ENCODE peak calls at places on chromosomes 1 and 21, in eight cellular contexts. One of them, this sample, is unnamed.

GRCh38 chr1:228286505-228287417 is 78.9 kb downstream of the OBSCN start:
- DNase-seq in aorta: peak; percentile 71
- DNase-seq in mesendoderm: no peak
- DNase-seq in A549: no peak
- DNase-seq in lower lobe of right lung: peak; percentile 38
- DNase-seq in cardiac muscle cell: no peak
- DNase-seq in AG04449: no peak
- DNase-seq in lower leg skin: no peak
- DNase-seq in this sample: no peak

GRCh38 chr1:245247791-245248789 is 93.3 kb downstream of the KIF26B start:
- DNase-seq in cardiac muscle cell: no peak
- DNase-seq in AG04449: no peak
- DNase-seq in aorta: no peak
- DNase-seq in lower leg skin: no peak
- DNase-seq in A549: no peak
- DNase-seq in mesendoderm: no peak
- DNase-seq in lower lobe of right lung: no peak
- DNase-seq in this sample: no peak

GRCh38 chr1:21865943-21866628 is 54.0 kb downstream of the LDLRAD2 start:
- DNase-seq in lower leg skin: no peak
- DNase-seq in cardiac muscle cell: peak; percentile 37
- DNase-seq in mesendoderm: peak; percentile 76
- DNase-seq in aorta: no peak
- DNase-seq in lower lobe of right lung: no peak
- DNase-seq in A549: no peak
- DNase-seq in AG04449: no peak
- DNase-seq in this sample: peak; percentile 39

GRCh38 chr1:227739636-227740035 is 4.4 kb downstream of the SNAP47 start:
- DNase-seq in mesendoderm: no peak
- DNase-seq in lower lobe of right lung: no peak
- DNase-seq in aorta: no peak
- DNase-seq in A549: no peak
- DNase-seq in cardiac muscle cell: no peak
- DNase-seq in lower leg skin: no peak
- DNase-seq in AG04449: no peak
- DNase-seq in this sample: no peak

GRCh38 chr1:39268112-39268581 is 63.7 kb downstream of the MACF1 start:
- DNase-seq in lower lobe of right lung: no peak
- DNase-seq in aorta: no peak
- DNase-seq in lower leg skin: peak; percentile 48
- DNase-seq in AG04449: peak; percentile 44
- DNase-seq in cardiac muscle cell: peak; percentile 42
- DNase-seq in A549: no peak
- DNase-seq in mesendoderm: peak; percentile 72
- DNase-seq in this sample: no peak

GRCh38 chr21:14964658-14965057 is 100.1 kb downstream of the NRIP1 start:
- DNase-seq in mesendoderm: no peak
- DNase-seq in aorta: no peak
- DNase-seq in A549: no peak
- DNase-seq in cardiac muscle cell: no peak
- DNase-seq in lower lobe of right lung: no peak
- DNase-seq in lower leg skin: no peak
- DNase-seq in AG04449: no peak
- DNase-seq in this sample: no peak

GRCh38 chr1:170729608-170730378 is 65.9 kb downstream of the PRRX1 start:
- DNase-seq in lower lobe of right lung: no peak
- DNase-seq in aorta: no peak
- DNase-seq in lower leg skin: no peak
- DNase-seq in cardiac muscle cell: no peak
- DNase-seq in A549: no peak
- DNase-seq in mesendoderm: no peak
- DNase-seq in AG04449: no peak
- DNase-seq in this sample: no peak

GRCh38 chr1:30768169-30768829 is 10.7 kb upstream of the LAPTM5 start:
- DNase-seq in cardiac muscle cell: no peak
- DNase-seq in lower lobe of right lung: no peak
- DNase-seq in A549: no peak
- DNase-seq in AG04449: no peak
- DNase-seq in aorta: no peak
- DNase-seq in lower leg skin: no peak
- DNase-seq in mesendoderm: no peak
- DNase-seq in this sample: no peak

GRCh38 chr1:43204394-43204793 is 32.3 kb downstream of the CFAP57 start:
- DNase-seq in aorta: no peak
- DNase-seq in lower leg skin: no peak
- DNase-seq in lower lobe of right lung: no peak
- DNase-seq in mesendoderm: no peak
- DNase-seq in AG04449: no peak
- DNase-seq in cardiac muscle cell: no peak
- DNase-seq in A549: no peak
- DNase-seq in this sample: no peak

GRCh38 chr1:53848025-53848424 is 9.9 kb upstream of the NDC1 start:
- DNase-seq in cardiac muscle cell: no peak
- DNase-seq in aorta: no peak
- DNase-seq in mesendoderm: no peak
- DNase-seq in lower lobe of right lung: no peak
- DNase-seq in AG04449: no peak
- DNase-seq in A549: no peak
- DNase-seq in lower leg skin: no peak
- DNase-seq in this sample: no peak

GRCh38 chr1:150061632-150062101 is 5.9 kb upstream of the VPS45 start:
- DNase-seq in AG04449: peak; percentile 82
- DNase-seq in lower leg skin: no peak
- DNase-seq in A549: peak; percentile 14
- DNase-seq in aorta: no peak
- DNase-seq in cardiac muscle cell: no peak
- DNase-seq in lower lobe of right lung: no peak
- DNase-seq in mesendoderm: no peak
- DNase-seq in this sample: no peak

GRCh38 chr1:94579876-94580294 is 38.3 kb upstream of the F3 start:
- DNase-seq in cardiac muscle cell: no peak
- DNase-seq in AG04449: peak; percentile 75
- DNase-seq in aorta: no peak
- DNase-seq in lower leg skin: no peak
- DNase-seq in lower lobe of right lung: no peak
- DNase-seq in A549: peak; percentile 83
- DNase-seq in mesendoderm: peak; percentile 97
- DNase-seq in this sample: peak; percentile 97

GRCh38 chr1:26771643-26772321 is 16.0 kb upstream of the PIGV start:
- DNase-seq in lower lobe of right lung: no peak
- DNase-seq in mesendoderm: peak; percentile 95
- DNase-seq in A549: peak; percentile 87
- DNase-seq in AG04449: peak; percentile 95
- DNase-seq in aorta: no peak
- DNase-seq in lower leg skin: no peak
- DNase-seq in cardiac muscle cell: no peak
- DNase-seq in this sample: peak; percentile 82

GRCh38 chr1:236966636-236967035 is 37.6 kb downstream of the MT1HL1 start:
- DNase-seq in AG04449: no peak
- DNase-seq in mesendoderm: no peak
- DNase-seq in cardiac muscle cell: no peak
- DNase-seq in lower leg skin: no peak
- DNase-seq in lower lobe of right lung: no peak
- DNase-seq in aorta: no peak
- DNase-seq in A549: no peak
- DNase-seq in this sample: no peak

GRCh38 chr1:48294656-48295055 is 72.1 kb downstream of the SLC5A9 start:
- DNase-seq in cardiac muscle cell: no peak
- DNase-seq in AG04449: no peak
- DNase-seq in A549: no peak
- DNase-seq in lower lobe of right lung: no peak
- DNase-seq in lower leg skin: no peak
- DNase-seq in aorta: no peak
- DNase-seq in mesendoderm: no peak
- DNase-seq in this sample: no peak

GRCh38 chr1:903721-904270 is 19.9 kb upstream of the SAMD11 start:
- DNase-seq in mesendoderm: no peak
- DNase-seq in lower lobe of right lung: peak; percentile 43
- DNase-seq in AG04449: no peak
- DNase-seq in cardiac muscle cell: no peak
- DNase-seq in A549: no peak
- DNase-seq in lower leg skin: no peak
- DNase-seq in aorta: peak; percentile 70
- DNase-seq in this sample: no peak

GRCh38 chr1:184298321-184299052 is 88.3 kb upstream of the C1orf21 start:
- DNase-seq in lower lobe of right lung: no peak
- DNase-seq in mesendoderm: peak; percentile 13
- DNase-seq in lower leg skin: no peak
- DNase-seq in cardiac muscle cell: peak; percentile 58
- DNase-seq in aorta: no peak
- DNase-seq in AG04449: no peak
- DNase-seq in A549: no peak
- DNase-seq in this sample: no peak

GRCh38 chr1:184299076-184299790 is 87.6 kb upstream of the C1orf21 start:
- DNase-seq in lower leg skin: no peak
- DNase-seq in aorta: no peak
- DNase-seq in lower lobe of right lung: no peak
- DNase-seq in AG04449: peak; percentile 87
- DNase-seq in A549: no peak
- DNase-seq in mesendoderm: no peak
- DNase-seq in cardiac muscle cell: no peak
- DNase-seq in this sample: peak; percentile 77

GRCh38 chr1:184297244-184297750 is 89.5 kb upstream of the C1orf21 start:
- DNase-seq in aorta: no peak
- DNase-seq in lower leg skin: no peak
- DNase-seq in cardiac muscle cell: no peak
- DNase-seq in A549: no peak
- DNase-seq in AG04449: no peak
- DNase-seq in mesendoderm: no peak
- DNase-seq in lower lobe of right lung: no peak
- DNase-seq in this sample: no peak

GRCh38 chr1:184299796-184300195 is 87.0 kb upstream of the C1orf21 start:
- DNase-seq in aorta: no peak
- DNase-seq in cardiac muscle cell: no peak
- DNase-seq in AG04449: no peak
- DNase-seq in A549: no peak
- DNase-seq in lower lobe of right lung: no peak
- DNase-seq in lower leg skin: no peak
- DNase-seq in mesendoderm: no peak
- DNase-seq in this sample: no peak

DNA sequence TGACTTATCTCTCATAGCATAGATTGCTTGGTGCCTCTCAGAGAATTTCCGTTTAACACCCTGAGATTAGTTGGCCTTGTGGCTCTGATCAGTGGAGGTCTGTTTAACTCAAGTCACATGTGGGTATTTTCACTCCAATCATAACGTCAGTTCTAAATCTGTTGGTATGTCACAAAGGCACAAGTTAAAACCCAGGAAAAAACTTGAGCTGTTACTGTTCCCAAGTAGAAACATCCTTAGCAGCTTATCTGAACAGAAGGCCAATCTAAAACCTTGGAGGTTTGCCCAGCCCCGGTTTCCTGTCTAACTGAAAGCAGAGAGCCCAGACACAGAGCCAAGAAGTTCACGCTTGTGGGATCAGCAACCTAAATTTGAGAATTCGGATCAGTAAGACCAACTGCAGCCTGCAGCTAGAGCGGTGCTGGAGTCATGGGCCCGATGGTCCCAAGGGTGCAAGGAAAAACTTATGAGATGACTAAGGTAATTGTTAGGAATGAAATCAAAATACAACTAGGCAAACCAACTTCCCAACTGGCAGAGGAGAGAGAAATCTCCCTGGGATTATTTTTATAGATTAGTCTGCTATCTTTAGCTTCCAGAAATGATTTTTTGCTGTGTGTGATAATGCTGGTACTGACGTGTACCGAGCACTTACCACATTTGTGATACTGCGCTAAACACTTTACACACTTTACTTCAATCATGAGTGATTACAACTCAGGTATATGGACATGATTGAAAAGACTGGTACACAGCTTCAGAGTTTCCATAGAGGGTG is 90.2 kb upstream of the C1orf21 start:
- DNase-seq in cardiac muscle cell: peak; percentile 85
- DNase-seq in lower lobe of right lung: peak; percentile 64
- DNase-seq in lower leg skin: peak; percentile 87
- DNase-seq in aorta: peak; percentile 85
- DNase-seq in A549: no peak
- DNase-seq in AG04449: peak; percentile 88
- DNase-seq in mesendoderm: peak; percentile 90
- DNase-seq in this sample: no peak
- H3K4me3 ChIP-seq in cardiac muscle cell: no peak overlapping the region
- H3K4me3 ChIP-seq in lower lobe of right lung: no peak overlapping the region
- H3K4me3 ChIP-seq in lower leg skin: no peak overlapping the region
- H3K4me3 ChIP-seq in aorta: no peak overlapping the region
- H3K4me3 ChIP-seq in A549: no peak overlapping the region
- H3K4me3 ChIP-seq in AG04449: no peak overlapping the region
- H3K4me3 ChIP-seq in mesendoderm: no peak overlapping the region
- H3K4me3 ChIP-seq in this sample: no peak overlapping the region

GRCh38 chr1:35536551-35537162 is 20.5 kb downstream of the KIAA0319L start:
- DNase-seq in lower lobe of right lung: no peak
- DNase-seq in cardiac muscle cell: no peak
- DNase-seq in mesendoderm: no peak
- DNase-seq in lower leg skin: no peak
- DNase-seq in A549: no peak
- DNase-seq in AG04449: no peak
- DNase-seq in aorta: no peak
- DNase-seq in this sample: no peak
- H3K4me3 ChIP-seq in lower lobe of right lung: no peak overlapping the region
- H3K4me3 ChIP-seq in cardiac muscle cell: no peak overlapping the region
- H3K4me3 ChIP-seq in mesendoderm: no peak overlapping the region
- H3K4me3 ChIP-seq in lower leg skin: no peak overlapping the region
- H3K4me3 ChIP-seq in A549: no peak overlapping the region
- H3K4me3 ChIP-seq in AG04449: no peak overlapping the region
- H3K4me3 ChIP-seq in aorta: no peak overlapping the region
- H3K4me3 ChIP-seq in this sample: no peak overlapping the region

DNA sequence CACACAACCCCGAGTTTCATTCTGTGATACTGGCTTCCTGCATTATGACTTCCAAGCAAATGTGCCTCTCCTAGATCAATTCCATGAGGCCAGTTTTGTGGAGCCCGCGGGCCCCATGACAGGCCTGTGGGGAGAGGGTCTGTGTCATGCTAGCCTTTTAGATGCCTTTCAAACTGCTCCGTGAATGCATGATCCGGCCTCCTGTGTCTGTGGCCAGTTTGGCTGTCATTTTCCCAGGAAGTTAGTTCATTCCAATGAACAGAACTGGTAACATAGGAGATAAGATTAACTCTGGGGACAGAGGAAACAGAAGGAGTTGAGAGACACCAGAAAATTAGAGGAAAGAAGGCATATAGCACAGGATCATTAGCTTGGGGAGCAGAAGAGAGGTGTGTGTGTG is 3.2 kb downstream of the FNDC7 start:
- DNase-seq in AG04449: no peak
- DNase-seq in cardiac muscle cell: no peak
- DNase-seq in lower lobe of right lung: no peak
- DNase-seq in aorta: no peak
- DNase-seq in lower leg skin: no peak
- DNase-seq in mesendoderm: no peak
- DNase-seq in A549: no peak
- DNase-seq in this sample: no peak
- H3K4me3 ChIP-seq in AG04449: no peak overlapping the region
- H3K4me3 ChIP-seq in cardiac muscle cell: no peak overlapping the region
- H3K4me3 ChIP-seq in lower lobe of right lung: no peak overlapping the region
- H3K4me3 ChIP-seq in aorta: no peak overlapping the region
- H3K4me3 ChIP-seq in lower leg skin: no peak overlapping the region
- H3K4me3 ChIP-seq in mesendoderm: no peak overlapping the region
- H3K4me3 ChIP-seq in A549: no peak overlapping the region
- H3K4me3 ChIP-seq in this sample: no peak overlapping the region

DNA sequence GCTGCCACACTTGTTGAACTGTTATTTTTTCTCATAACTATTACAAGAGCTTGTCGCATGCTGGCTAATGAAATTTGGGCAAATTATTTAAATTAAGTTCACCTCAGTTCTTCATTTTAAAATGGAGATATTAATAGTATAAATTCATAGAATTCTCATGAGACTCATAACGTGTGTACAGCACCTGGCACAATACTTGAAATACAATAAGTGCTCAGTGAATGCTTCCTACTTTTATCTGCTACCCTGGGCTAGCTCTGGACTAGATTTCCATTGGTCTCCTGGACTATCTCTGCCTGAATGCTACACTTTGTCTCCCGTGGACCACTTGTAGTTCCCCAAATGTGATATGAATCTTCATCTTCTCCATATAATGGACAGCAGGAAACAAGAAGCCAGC is 919 bp downstream of the SLAMF6 start:
- DNase-seq in aorta: no peak
- DNase-seq in lower leg skin: no peak
- DNase-seq in cardiac muscle cell: no peak
- DNase-seq in mesendoderm: no peak
- DNase-seq in lower lobe of right lung: no peak
- DNase-seq in AG04449: no peak
- DNase-seq in A549: no peak
- DNase-seq in this sample: no peak
- H3K4me3 ChIP-seq in aorta: no peak overlapping the region
- H3K4me3 ChIP-seq in lower leg skin: no peak overlapping the region
- H3K4me3 ChIP-seq in cardiac muscle cell: no peak overlapping the region
- H3K4me3 ChIP-seq in mesendoderm: no peak overlapping the region
- H3K4me3 ChIP-seq in lower lobe of right lung: peak overlapping the region; percentile 38
- H3K4me3 ChIP-seq in AG04449: no peak overlapping the region
- H3K4me3 ChIP-seq in A549: no peak overlapping the region
- H3K4me3 ChIP-seq in this sample: no peak overlapping the region

This sample was measured in trophoblast cell.